ENCODE peak calls at places on chromosomes 5 and 9, in eight cellular contexts. L is memory B cell; F is RWPE2; N is effector memory CD8-positive, alpha-beta T cell; X is lower lobe of right lung; Z is CD8-positive, alpha-beta T cell; Q is CD4-positive, alpha-beta T cell; G is Right ventricle myocardium superior. S is an unnamed sample.

GRCh38 chr9:100492952-100493351 is 20.0 kb downstream of the TMEFF1 start:
- ATAC-seq in X (no peak), Z (no peak), Q (no peak), N (no peak), L (no peak), F (no peak), G (peak; percentile 88), S (no peak)

GRCh38 chr5:178428341-178429155 is 161.6 kb downstream of the COL23A1 start:
- ATAC-seq in L (no peak), F (peak; percentile 62), Z (no peak), G (peak; percentile 94), X (no peak), N (no peak), Q (no peak), S (peak; percentile 44)

GRCh38 chr5:160520609-160521391 is 99.1 kb downstream of the PTTG1 start:
- ATAC-seq in Q (no peak), F (no peak), Z (no peak), G (no peak), L (no peak), N (no peak), X (no peak), S (no peak)

GRCh38 chr5:115186794-115187193 is 17.1 kb upstream of the TRIM36 start:
- ATAC-seq in Q (no peak), G (no peak), L (no peak), X (no peak), Z (no peak), N (no peak), F (peak; percentile 21), S (no peak)

GRCh38 chr9:107283621-107284616 is 840 bp downstream of the RAD23B start:
- ATAC-seq in L (peak; percentile 39), F (peak; percentile 71), N (peak; percentile 40), G (peak; percentile 41), Q (peak; percentile 21), Z (peak; percentile 24), X (peak; percentile 72), S (peak; percentile 31)

GRCh38 chr9:114258866-114259799 is 63.8 kb upstream of the ORM1 start:
- ATAC-seq in N (no peak), X (no peak), G (no peak), Q (no peak), L (no peak), F (no peak), Z (no peak), S (no peak)

GRCh38 chr9:74369844-74370243 is 127.3 kb upstream of the RORB start:
- ATAC-seq in Q (no peak), N (no peak), Z (no peak), X (no peak), F (no peak), L (no peak), G (no peak), S (no peak)

GRCh38 chr9:106356924-106357323 is 506.0 kb upstream of the ZNF462 start:
- ATAC-seq in F (no peak), G (no peak), X (no peak), L (no peak), Z (no peak), N (no peak), Q (no peak), S (no peak)

GRCh38 chr5:127820910-127821553 is 117.8 kb downstream of the CCDC192 start:
- ATAC-seq in L (no peak), F (peak; percentile 88), G (no peak), X (no peak), Z (no peak), N (no peak), Q (no peak), S (no peak)

GRCh38 chr5:151612689-151613427 is 21.7 kb upstream of the FAT2 start:
- ATAC-seq in N (peak; percentile 90), L (peak; percentile 45), G (no peak), F (peak; percentile 71), X (no peak), Q (peak; percentile 90), Z (peak; percentile 85), S (no peak)

S was measured in gastroesophageal sphincter.